ENCODE peak calls at places on chromosomes 7 and 10, in ten cellular contexts. O, T, F, N, Q, B, K, E, P and X are unnamed samples.

GRCh38 chr10:87531908-87532622 is 27.4 kb downstream of the MINPP1 start:
- DNase-seq in O (peak), T (no peak), F (no peak), N (no peak), Q (peak), B (no peak), K (peak), E (no peak), P (peak), X (no peak)

GRCh38 chr7:84372155-84372621 is 177.6 kb upstream of the SEMA3A start:
- DNase-seq in O (peak), T (no peak), F (no peak), N (no peak), Q (peak), B (no peak), K (no peak), E (no peak), P (no peak), X (no peak)

GRCh38 chr10:85446852-85447251 is 919.7 kb downstream of the GRID1 start:
- DNase-seq in O (no peak), T (no peak), F (no peak), N (no peak), Q (no peak), B (no peak), K (no peak), E (no peak), P (no peak), X (no peak)

GRCh38 chr10:125064681-125065492 is 95.5 kb downstream of the CTBP2 start:
- DNase-seq in O (no peak), T (peak), F (no peak), N (peak), Q (peak), B (peak), K (peak), E (peak), P (no peak), X (no peak)

GRCh38 chr7:120053390-120053961 is 219.5 kb upstream of the KCND2 start:
- DNase-seq in O (no peak), T (no peak), F (no peak), N (no peak), Q (peak), B (no peak), K (no peak), E (no peak), P (no peak), X (no peak)

GRCh38 chr10:132392811-132393694 is 3.9 kb upstream of the PWWP2B start:
- DNase-seq in O (no peak), T (no peak), F (no peak), N (no peak), Q (no peak), B (no peak), K (no peak), E (no peak), P (peak), X (no peak)

GRCh38 chr7:7292608-7293007 is 110.3 kb downstream of the C1GALT1 start:
- DNase-seq in O (no peak), T (no peak), F (no peak), N (no peak), Q (no peak), B (no peak), K (no peak), E (no peak), P (no peak), X (no peak)

GRCh38 chr7:30971440-30971839 is 7.7 kb downstream of the GHRHR start:
- DNase-seq in O (no peak), T (no peak), F (peak), N (no peak), Q (no peak), B (no peak), K (no peak), E (no peak), P (no peak), X (no peak)

GRCh38 chr10:44834131-44834530 is 77.0 kb upstream of the TMEM72 start:
- DNase-seq in O (no peak), T (no peak), F (no peak), N (no peak), Q (no peak), B (no peak), K (no peak), E (no peak), P (no peak), X (no peak)

GRCh38 chr10:60363187-60363586 is 26.5 kb downstream of the ANK3 start:
- DNase-seq in O (no peak), T (no peak), F (no peak), N (no peak), Q (no peak), B (no peak), K (no peak), E (no peak), P (no peak), X (no peak)